ENCODE peak calls at places on chromosomes 4 and X, in four cellular contexts. F is K562, O is HepG2, B is GM12891. M is an unnamed sample.

GRCh38 chrX:111181883-111182400 is 86.0 kb downstream of the PAK3 start:
- DNase-seq in B (no peak), F (no peak), O (no peak), M (no peak)

GRCh38 chr4:184444215-184444952 is 30.0 kb downstream of the IRF2 start:
- DNase-seq in O (no peak), F (no peak), B (no peak), M (no peak)

GRCh38 chr4:90189128-90189527 is 61.9 kb downstream of the CCSER1 start:
- DNase-seq in B (no peak), F (no peak), O (no peak), M (no peak)

GRCh38 chr4:163166041-163166579 is 580 bp downstream of the NAF1 start:
- DNase-seq in F (peak), O (peak), B (peak), M (peak)

GRCh38 chr4:55017406-55017805 is 108.0 kb downstream of the KDR start:
- DNase-seq in O (no peak), B (no peak), F (no peak), M (no peak)

GRCh38 chr4:1465173-1466033 is 59.2 kb upstream of the NKX1-1 start:
- DNase-seq in F (no peak), O (no peak), B (no peak), M (no peak)

GRCh38 chrX:149004936-149005335 is 500.2 kb downstream of the IDS start:
- DNase-seq in B (no peak), F (peak), O (no peak), M (no peak)

GRCh38 chr4:90007494-90008167 is 113.0 kb downstream of the MMRN1 start:
- DNase-seq in B (no peak), O (no peak), F (no peak), M (no peak)

GRCh38 chr4:73311428-73311827 is 52.8 kb upstream of the ANKRD17 start:
- DNase-seq in O (peak), B (no peak), F (peak), M (no peak)

GRCh38 chr4:117064297-117064696 is 21.1 kb downstream of the TRAM1L1 start:
- DNase-seq in O (no peak), B (no peak), F (no peak), M (no peak)

GRCh38 chr4:55545681-55546632 is 752 bp downstream of the CLOCK start:
- DNase-seq in F (peak), O (peak), B (peak), M (peak)

GRCh38 chr4:173990126-173990878 is 293.2 kb downstream of the FBXO8 start:
- DNase-seq in B (no peak), O (peak), F (peak), M (no peak)

GRCh38 chrX:9635805-9636204 is 129.8 kb downstream of the GPR143 start:
- DNase-seq in F (no peak), O (no peak), B (no peak), M (no peak)

GRCh38 chr4:177511611-177512010 is 69.4 kb upstream of the AGA start:
- DNase-seq in B (no peak), F (no peak), O (no peak), M (no peak)

GRCh38 chr4:182876006-182876405 is 41.2 kb downstream of the DCTD start:
- DNase-seq in F (no peak), B (no peak), O (no peak), M (no peak)

GRCh38 chr4:177367336-177367735 is 57.7 kb downstream of the NEIL3 start:
- DNase-seq in B (no peak), F (peak), O (peak), M (no peak)

GRCh38 chr4:85147481-85148076 is 181.1 kb upstream of the WDFY3 start:
- DNase-seq in B (peak), F (peak), O (peak), M (peak)

GRCh38 chr4:180101348-180102083 is 2141.7 kb upstream of the TENM3 start:
- DNase-seq in F (no peak), B (no peak), O (no peak), M (no peak)

GRCh38 chr4:73434311-73434710 is 1.7 kb upstream of the AFP start:
- DNase-seq in F (no peak), O (peak), B (no peak), M (no peak)

GRCh38 chrX:645024-645376 is 14.4 kb downstream of the SHOX start:
- DNase-seq in O (no peak), B (no peak), F (no peak), M (no peak)

GRCh38 chrX:17242470-17242869 is 132.5 kb upstream of the NHS start:
- DNase-seq in O (peak), B (no peak), F (peak), M (no peak)

GRCh38 chrX:435536-436122 is 48.9 kb upstream of the PPP2R3B start:
- DNase-seq in O (no peak), B (no peak), F (no peak), M (no peak)

GRCh38 chr4:166594326-166594946 is 639.9 kb downstream of the SPOCK3 start:
- DNase-seq in F (no peak), O (peak), B (peak), M (no peak)

GRCh38 chr4:84965558-84966381 is 720 bp downstream of the WDFY3 start:
- DNase-seq in F (peak), O (peak), B (peak), M (no peak)

GRCh38 chr4:91592125-91592524 is 711.6 kb upstream of the GRID2 start:
- DNase-seq in B (no peak), F (no peak), O (no peak), M (no peak)

GRCh38 chrX:8815460-8816065 is 14.4 kb upstream of the FAM9A start:
- DNase-seq in B (peak), O (peak), F (peak), M (no peak)

GRCh38 chrX:68692651-68693050 is 45.2 kb downstream of the STARD8 start:
- DNase-seq in F (no peak), O (no peak), B (no peak), M (no peak)

DNA sequence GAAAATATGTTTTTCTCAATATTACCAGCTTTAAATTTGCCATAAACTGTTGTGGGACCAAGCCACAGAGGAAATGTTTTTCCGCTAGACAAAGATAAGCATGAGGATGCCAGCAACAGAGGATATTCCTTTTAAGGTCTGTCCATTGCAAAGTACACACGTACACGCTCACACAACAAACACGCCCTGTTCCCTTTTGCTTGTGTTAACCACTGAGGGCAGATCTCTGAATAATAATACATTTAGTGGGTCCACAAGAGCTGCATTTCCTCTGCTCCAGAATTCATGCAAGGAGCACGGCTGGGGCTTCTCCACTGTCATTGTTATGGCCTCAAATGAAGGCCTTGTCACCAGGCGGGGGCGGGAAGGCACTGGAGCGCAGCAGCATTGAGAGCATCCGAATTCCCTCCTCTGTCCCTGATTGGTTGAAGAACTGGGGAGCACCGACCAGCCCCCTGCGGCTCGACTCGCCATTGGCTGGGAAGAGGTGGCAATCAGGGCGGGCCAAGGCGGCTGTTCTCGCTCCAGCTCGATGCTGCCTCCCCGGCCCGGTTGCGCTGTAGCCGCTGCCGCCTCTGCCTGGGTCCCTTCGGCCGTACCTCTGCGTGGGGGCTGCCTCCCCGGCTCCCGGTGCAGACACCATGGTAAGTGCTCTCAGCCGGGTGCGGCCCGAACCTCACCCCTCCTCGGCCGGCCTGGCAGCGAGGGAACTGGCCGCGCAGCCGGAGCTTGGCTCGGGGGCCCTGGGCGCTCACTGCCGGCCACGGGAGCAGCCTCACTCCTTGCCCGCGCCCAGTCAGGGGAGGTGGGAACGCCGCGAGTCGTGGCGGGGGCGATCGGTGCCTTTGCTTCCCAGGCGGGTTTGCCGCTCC is at the start of gene GUCY1B1:
- DNase-seq in F (peak), B (peak), O (no peak), M (peak)
- TF ChIP-seq POLR2A in F (no peak), B (no peak), O (no peak), M (no peak)

GRCh38 chr4:56757270-56757746 is 64.2 kb downstream of the SPINK2 start:
- DNase-seq in O (no peak), B (peak), F (no peak), M (no peak)

GRCh38 chr4:56755901-56756300 is 65.6 kb downstream of the SPINK2 start:
- DNase-seq in O (no peak), B (no peak), F (no peak), M (no peak)

GRCh38 chr4:56760194-56760593 is 61.3 kb downstream of the SPINK2 start:
- DNase-seq in O (no peak), B (no peak), F (no peak), M (no peak)

GRCh38 chr4:56762484-56763250 is 58.8 kb downstream of the SPINK2 start:
- DNase-seq in O (no peak), B (no peak), F (no peak), M (no peak)

DNA sequence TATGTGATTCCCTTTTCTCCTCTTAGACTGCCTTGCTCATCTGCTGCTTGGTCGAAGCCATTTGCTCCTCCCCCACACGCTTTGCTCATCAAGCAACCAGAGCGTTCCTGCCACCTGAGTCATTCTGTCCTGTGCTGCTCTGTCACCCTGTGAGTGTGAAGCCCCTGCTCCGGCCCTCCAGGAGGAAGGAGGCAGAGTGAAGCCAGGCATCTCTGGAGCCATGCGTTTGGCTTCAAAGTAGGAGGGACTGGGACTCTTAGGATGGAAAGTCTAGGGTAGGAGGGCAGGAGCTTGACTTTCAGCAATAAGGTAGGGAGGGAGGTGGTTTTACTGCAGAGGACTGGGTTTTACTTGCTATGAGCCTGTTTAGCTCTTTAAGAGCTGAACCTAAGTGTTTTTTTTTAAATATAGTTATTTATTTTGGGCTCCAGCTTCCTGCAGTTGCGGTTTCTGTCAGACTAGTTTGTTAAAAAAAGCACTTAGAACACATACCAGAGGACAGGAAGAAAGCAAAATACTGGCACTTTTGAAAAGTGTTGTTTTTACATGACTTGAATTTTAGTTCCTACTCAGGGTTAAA is 63.6 kb downstream of the SPINK2 start:
- DNase-seq in F (peak), B (peak), O (peak), M (peak)
- TF ChIP-seq TAF1 in F (no peak), B (no peak), O (no peak), M (peak)

GRCh38 chrX:23888887-23889501 is 18.7 kb downstream of the APOO start:
- DNase-seq in F (no peak), O (no peak), B (no peak), M (no peak)
- TF ChIP-seq POLR2AphosphoS5 in F (no peak), O (no peak), B (no peak), M (no peak)

GRCh38 chrX:102599084-102599949 is at the start of gene ARMCX5:
- DNase-seq in O (peak), F (peak), B (peak), M (no peak)
- TF ChIP-seq POLR2A in O (peak), F (peak), B (peak), M (peak)

GRCh38 chrX:29143756-29144155 is 556.5 kb downstream of the IL1RAPL1 start:
- DNase-seq in B (no peak), O (no peak), F (no peak), M (no peak)
- TF ChIP-seq TAF1 in B (no peak), O (no peak), F (no peak), M (no peak)

DNA sequence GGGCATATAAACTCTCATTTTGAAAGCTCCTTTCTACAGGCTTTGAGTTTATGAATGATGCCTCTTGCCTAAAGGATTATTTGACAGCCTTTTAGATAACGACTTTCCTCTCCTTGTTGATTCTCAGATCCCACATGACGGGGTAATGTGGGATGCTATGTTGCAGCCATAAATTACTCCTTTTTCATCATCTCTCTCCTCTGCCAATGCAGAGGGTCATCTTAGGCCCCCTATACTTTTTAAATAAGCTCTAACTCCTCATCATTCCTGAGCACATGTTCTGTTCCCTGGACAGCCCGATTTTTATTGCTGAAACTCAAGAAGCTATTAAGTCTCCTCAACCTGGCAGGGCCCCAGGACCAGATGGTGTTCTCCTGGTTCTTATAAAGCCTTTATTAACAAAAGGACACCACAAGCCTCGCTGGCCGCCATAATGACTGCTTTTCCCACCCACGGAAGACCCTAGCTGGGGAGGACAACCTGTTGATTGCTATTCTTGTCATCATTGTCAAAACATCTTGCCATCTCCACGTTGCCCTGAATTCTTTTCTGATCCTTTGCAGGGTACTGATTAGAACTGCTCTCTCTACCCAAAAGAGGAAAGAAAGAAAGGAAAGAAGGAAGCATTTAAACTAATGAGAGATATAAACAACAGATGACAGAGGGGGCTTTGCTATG is 150.7 kb downstream of the DHX15 start:
- DNase-seq in F (no peak), B (no peak), O (no peak), M (no peak)
- TF ChIP-seq POLR2AphosphoS5 in F (no peak), B (no peak), O (no peak), M (no peak)

M was measured in GM12892.